ENCODE peak calls at places on chromosomes 13 and 19, in five cellular contexts. K is HTR-8/SVneo; U is stimulated activated CD4-positive, alpha-beta T cell treated with anti-CD3 and anti-CD28 coated beads, TNF-alpha, amount 100 ng/mL, for 4 hours; Y is fibroblast of gingiva; I is LoVo. R is an unnamed sample.

GRCh38 chr19:13909430-13909829 is 3.4 kb downstream of the CC2D1A start:
- DNase-seq in K (no peak), U (no peak), Y (no peak), I (no peak), R (no peak)

GRCh38 chr13:36555151-36555986 is 118.5 kb upstream of the SERTM1 start:
- DNase-seq in K (no peak), U (no peak), Y (no peak), I (no peak), R (no peak)

GRCh38 chr13:37595162-37595561 is 3.4 kb downstream of the POSTN start:
- DNase-seq in K (no peak), U (no peak), Y (no peak), I (no peak), R (no peak)

GRCh38 chr19:13241321-13242104 is 91.3 kb downstream of the IER2 start:
- DNase-seq in K (no peak), U (no peak), Y (no peak), I (no peak), R (no peak)

GRCh38 chr19:13849991-13850909 is 26.7 kb upstream of the NANOS3 start:
- DNase-seq in K (no peak), U (no peak), Y (peak), I (peak), R (no peak)

GRCh38 chr13:75993823-75994222 is 357.7 kb downstream of the LMO7 start:
- DNase-seq in K (no peak), U (no peak), Y (no peak), I (peak), R (no peak)

GRCh38 chr13:111874981-111875380 is 192.0 kb upstream of the SOX1 start:
- DNase-seq in K (no peak), U (no peak), Y (no peak), I (no peak), R (no peak)

GRCh38 chr13:52371736-52372247 is 34.2 kb downstream of the THSD1 start:
- DNase-seq in K (peak), U (no peak), Y (no peak), I (no peak), R (no peak)

GRCh38 chr13:78341032-78341431 is 262.3 kb downstream of the POU4F1 start:
- DNase-seq in K (no peak), U (no peak), Y (no peak), I (no peak), R (no peak)

GRCh38 chr19:1655131-1655981 is 2.9 kb upstream of the TCF3 start:
- DNase-seq in K (no peak), U (no peak), Y (no peak), I (peak), R (no peak)

GRCh38 chr13:60755380-60756163 is 358.6 kb downstream of the TDRD3 start:
- DNase-seq in K (no peak), U (no peak), Y (no peak), I (no peak), R (no peak)

GRCh38 chr19:29771708-29772415 is 39.9 kb upstream of the CCNE1 start:
- DNase-seq in K (peak), U (no peak), Y (peak), I (peak), R (no peak)

GRCh38 chr19:48495391-48495790 is 16.2 kb downstream of the LMTK3 start:
- DNase-seq in K (no peak), U (no peak), Y (no peak), I (no peak), R (no peak)

GRCh38 chr13:48784906-48785555 is 131.3 kb downstream of the CYSLTR2 start:
- DNase-seq in K (no peak), U (no peak), Y (peak), I (no peak), R (no peak)

GRCh38 chr19:28485300-28485699 is 727.7 kb downstream of the UQCRFS1 start:
- DNase-seq in K (no peak), U (no peak), Y (no peak), I (peak), R (no peak)

GRCh38 chr19:11377237-11377636 is 2.8 kb downstream of the SWSAP1 start:
- DNase-seq in K (no peak), U (no peak), Y (peak), I (no peak), R (peak)

R was measured in amniotic stem cell.